ENCODE peak calls at places on chromosomes 11 and 22, in nine cellular contexts. B is endodermal cell, T is fibroblast of lung, R is ovary, Y is astrocyte, E is upper lobe of left lung, A is Caco-2, H is BJ, S is neural progenitor cell. Z is an unnamed sample.

GRCh38 chr11:100738701-100739100 is 51.6 kb downstream of the ARHGAP42 start:
- DNase-seq in B (no peak), T (no peak), R (no peak), Y (no peak), E (no peak), A (no peak), H (no peak), S (no peak), Z (no peak)

GRCh38 chr11:24253237-24253760 is 243.6 kb upstream of the LUZP2 start:
- DNase-seq in B (no peak), T (no peak), R (no peak), Y (no peak), E (no peak), A (no peak), H (no peak), S (no peak), Z (no peak)

GRCh38 chr11:119416606-119417580 is 6.1 kb downstream of the THY1 start:
- DNase-seq in B (peak), T (peak), R (no peak), Y (peak), E (no peak), A (no peak), H (no peak), S (no peak), Z (no peak)

GRCh38 chr11:130634981-130635473 is 186.6 kb downstream of the ADAMTS15 start:
- DNase-seq in B (peak), T (peak), R (no peak), Y (peak), E (no peak), A (no peak), H (no peak), S (no peak), Z (peak)

GRCh38 chr11:133064152-133064877 is 468.0 kb downstream of the OPCML start:
- DNase-seq in B (peak), T (peak), R (peak), Y (peak), E (peak), A (peak), H (no peak), S (peak), Z (no peak)

GRCh38 chr11:78019808-78020207 is 3.3 kb downstream of the KCTD14 start:
- DNase-seq in B (no peak), T (no peak), R (no peak), Y (peak), E (no peak), A (no peak), H (no peak), S (no peak), Z (no peak)

GRCh38 chr22:34414467-34415440 is 494.5 kb upstream of the LARGE1 start:
- DNase-seq in B (peak), T (no peak), R (no peak), Y (peak), E (no peak), A (peak), H (no peak), S (peak), Z (peak)

GRCh38 chr11:73288873-73289707 is 17.0 kb downstream of the P2RY6 start:
- DNase-seq in B (peak), T (peak), R (peak), Y (peak), E (peak), A (peak), H (no peak), S (peak), Z (peak)

GRCh38 chr11:132576706-132577105 is 955.6 kb downstream of the OPCML start:
- DNase-seq in B (peak), T (peak), R (no peak), Y (peak), E (no peak), A (peak), H (peak), S (peak), Z (no peak)

GRCh38 chr11:16356057-16356750 is at the start of gene SOX6:
- DNase-seq in B (peak), T (peak), R (no peak), Y (peak), E (no peak), A (peak), H (no peak), S (peak), Z (no peak)

GRCh38 chr11:115330693-115331482 is 173.3 kb downstream of the CADM1 start:
- DNase-seq in B (no peak), T (no peak), R (no peak), Y (no peak), E (no peak), A (no peak), H (no peak), S (peak), Z (no peak)

GRCh38 chr22:27792452-27793165 is 8.9 kb downstream of the MN1 start:
- DNase-seq in B (no peak), T (no peak), R (no peak), Y (no peak), E (no peak), A (no peak), H (no peak), S (no peak), Z (no peak)

GRCh38 chr11:44310198-44310455 is 188 bp upstream of the ALX4 start:
- DNase-seq in B (no peak), T (no peak), R (no peak), Y (no peak), E (no peak), A (no peak), H (no peak), S (no peak), Z (no peak)

GRCh38 chr11:102385053-102385976 is 38.3 kb downstream of the BIRC2 start:
- DNase-seq in B (no peak), T (no peak), R (no peak), Y (no peak), E (no peak), A (peak), H (no peak), S (no peak), Z (no peak)

GRCh38 chr22:28341001-28341400 is 338.6 kb downstream of the TTC28 start:
- DNase-seq in B (no peak), T (peak), R (no peak), Y (peak), E (no peak), A (no peak), H (no peak), S (no peak), Z (no peak)

GRCh38 chr11:9577551-9577950 is 4.1 kb downstream of the WEE1 start:
- DNase-seq in B (no peak), T (peak), R (no peak), Y (peak), E (no peak), A (no peak), H (no peak), S (no peak), Z (no peak)

GRCh38 chr22:43226368-43226979 is 39.5 kb upstream of the TTLL12 start:
- DNase-seq in B (peak), T (peak), R (peak), Y (peak), E (peak), A (no peak), H (no peak), S (peak), Z (no peak)

GRCh38 chr11:37710031-37710430 is 1112.0 kb upstream of the RAG2 start:
- DNase-seq in B (no peak), T (peak), R (no peak), Y (peak), E (no peak), A (no peak), H (peak), S (no peak), Z (no peak)

GRCh38 chr11:128814856-128815705 is 52.0 kb downstream of the KCNJ1 start:
- DNase-seq in B (peak), T (peak), R (no peak), Y (peak), E (no peak), A (peak), H (peak), S (peak), Z (no peak)

GRCh38 chr22:50609599-50609998 is 9.0 kb downstream of the MAPK8IP2 start:
- DNase-seq in B (no peak), T (no peak), R (no peak), Y (no peak), E (peak), A (no peak), H (no peak), S (no peak), Z (no peak)

GRCh38 chr11:58006940-58007339 is 16.7 kb upstream of the OR9Q1 start:
- DNase-seq in B (no peak), T (no peak), R (no peak), Y (peak), E (no peak), A (no peak), H (no peak), S (no peak), Z (peak)

GRCh38 chr11:32333335-32333991 is 101.9 kb downstream of the WT1 start:
- DNase-seq in B (peak), T (peak), R (peak), Y (peak), E (peak), A (no peak), H (no peak), S (peak), Z (no peak)

GRCh38 chr11:61090092-61090491 is 12.2 kb upstream of the CD5 start:
- DNase-seq in B (no peak), T (no peak), R (no peak), Y (no peak), E (no peak), A (no peak), H (no peak), S (no peak), Z (no peak)

GRCh38 chr11:2828585-2829330 is 56.8 kb downstream of the CDKN1C start:
- DNase-seq in B (no peak), T (no peak), R (no peak), Y (no peak), E (no peak), A (no peak), H (no peak), S (no peak), Z (no peak)

GRCh38 chr11:2827256-2827655 is 58.3 kb downstream of the CDKN1C start:
- DNase-seq in B (no peak), T (no peak), R (no peak), Y (peak), E (no peak), A (no peak), H (no peak), S (no peak), Z (no peak)

GRCh38 chr11:2826679-2827056 is 58.9 kb downstream of the CDKN1C start:
- DNase-seq in B (no peak), T (no peak), R (no peak), Y (no peak), E (no peak), A (no peak), H (no peak), S (no peak), Z (no peak)

GRCh38 chr11:2825886-2826678 is 59.5 kb downstream of the CDKN1C start:
- DNase-seq in B (no peak), T (peak), R (peak), Y (peak), E (peak), A (no peak), H (peak), S (peak), Z (no peak)

DNA sequence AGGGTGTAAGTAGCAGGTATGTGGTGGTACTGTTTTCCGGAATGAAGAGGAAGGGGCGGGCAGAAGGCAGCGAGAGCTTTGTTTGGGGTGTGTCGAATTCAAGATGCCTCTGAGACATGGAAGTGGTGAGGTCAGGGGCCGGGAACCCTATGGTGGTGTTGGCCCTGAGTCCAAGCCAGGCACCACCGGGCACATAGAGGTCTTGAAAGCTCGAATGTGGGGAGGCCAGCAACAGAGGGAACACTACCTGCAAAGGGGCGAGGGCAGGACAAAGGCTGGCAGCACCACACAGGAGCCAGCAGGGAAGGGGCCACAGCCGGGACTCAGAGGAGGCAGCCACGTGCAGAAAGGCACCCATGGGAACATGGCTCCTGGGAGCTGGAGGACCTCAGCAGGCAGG is 57.8 kb downstream of the CDKN1C start:
- DNase-seq in B (no peak), T (no peak), R (no peak), Y (no peak), E (no peak), A (no peak), H (no peak), S (no peak), Z (no peak)
- H3K4me3 ChIP-seq in B (no peak), T (no peak), R (no peak), Y (no peak), E (no peak), A (no peak), H (no peak), S (no peak), Z (no peak)

GRCh38 chr22:32823024-32823730 is 21.7 kb downstream of the TIMP3 start:
- DNase-seq in B (peak), T (no peak), R (no peak), Y (no peak), E (no peak), A (peak), H (no peak), S (peak), Z (no peak)
- TF ChIP-seq CTCF in B (peak), T (peak), R (no peak), Y (peak), E (peak), A (peak), H (peak), S (peak), Z (peak)

GRCh38 chr22:37618072-37618656 is 9.5 kb downstream of the GGA1 start:
- DNase-seq in B (no peak), T (no peak), R (no peak), Y (no peak), E (no peak), A (no peak), H (no peak), S (no peak), Z (no peak)
- H3K4me3 ChIP-seq in B (no peak), T (no peak), R (no peak), Y (no peak), E (no peak), A (no peak), H (no peak), S (no peak), Z (no peak)

GRCh38 chr11:45671246-45672171 is 6.1 kb upstream of the CHST1 start:
- DNase-seq in B (no peak), T (no peak), R (no peak), Y (no peak), E (no peak), A (no peak), H (no peak), S (no peak), Z (no peak)
- TF ChIP-seq CTCF in B (peak), T (no peak), R (no peak), Y (no peak), E (no peak), A (no peak), H (no peak), S (no peak), Z (no peak)

GRCh38 chr22:37321288-37321687 is 39.0 kb downstream of the CYTH4 start:
- DNase-seq in B (no peak), T (no peak), R (no peak), Y (no peak), E (no peak), A (no peak), H (no peak), S (no peak), Z (no peak)
- H3K4me3 ChIP-seq in B (no peak), T (no peak), R (no peak), Y (no peak), E (no peak), A (no peak), H (no peak), S (no peak), Z (no peak)

DNA sequence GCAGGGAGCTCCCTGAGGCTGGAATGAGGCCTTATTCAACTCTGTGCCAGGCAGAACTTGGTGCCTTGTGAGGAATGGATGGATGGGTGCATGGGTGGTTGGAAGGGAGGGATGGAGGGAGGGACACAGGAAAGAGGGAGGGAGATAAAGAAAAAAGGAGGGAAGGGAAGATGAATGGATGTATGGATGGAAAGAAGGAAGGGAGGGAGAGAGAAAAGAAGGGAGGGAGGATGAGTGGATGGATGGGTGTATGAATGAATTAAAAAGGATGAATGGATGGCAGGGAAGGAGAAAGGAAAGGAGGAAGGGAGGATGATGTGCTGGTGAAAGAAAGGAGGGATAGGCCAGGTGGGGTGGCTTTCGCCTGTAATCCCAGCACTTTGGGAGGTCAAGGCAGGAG is 34.6 kb downstream of the KCNC1 start:
- DNase-seq in B (no peak), T (no peak), R (peak), Y (no peak), E (no peak), A (no peak), H (no peak), S (no peak), Z (no peak)
- TF ChIP-seq CTCF in B (no peak), T (no peak), R (no peak), Y (no peak), E (no peak), A (no peak), H (no peak), S (no peak), Z (no peak)

GRCh38 chr22:44753189-44754042 is 1.0 kb downstream of the ARHGAP8 start:
- DNase-seq in B (peak), T (peak), R (no peak), Y (peak), E (no peak), A (peak), H (no peak), S (no peak), Z (no peak)
- H3K4me3 ChIP-seq in B (peak), T (no peak), R (no peak), Y (no peak), E (peak), A (peak), H (no peak), S (peak), Z (peak)

Z was measured in Panc1.